ENCODE peak calls at places on chromosomes 4 and X, in seven cellular contexts. One of them, this sample, is unnamed.

GRCh38 chr4:119310826-119311225 is 11.1 kb downstream of the FABP2 start:
- DNase-seq in tibial artery: no peak
- DNase-seq in left ventricle myocardium inferior: no peak
- DNase-seq in CD4-positive, alpha-beta memory T cell: no peak
- DNase-seq in cardiac muscle cell: no peak
- DNase-seq in adrenal gland: no peak
- DNase-seq in heart right ventricle: no peak
- DNase-seq in this sample: no peak

GRCh38 chr4:147833254-147833653 is 101.4 kb downstream of the ARHGAP10 start:
- DNase-seq in tibial artery: no peak
- DNase-seq in left ventricle myocardium inferior: no peak
- DNase-seq in CD4-positive, alpha-beta memory T cell: no peak
- DNase-seq in cardiac muscle cell: no peak
- DNase-seq in adrenal gland: no peak
- DNase-seq in heart right ventricle: no peak
- DNase-seq in this sample: no peak

GRCh38 chr4:128590773-128591172 is 218.7 kb upstream of the JADE1 start:
- DNase-seq in tibial artery: no peak
- DNase-seq in left ventricle myocardium inferior: no peak
- DNase-seq in CD4-positive, alpha-beta memory T cell: no peak
- DNase-seq in cardiac muscle cell: peak
- DNase-seq in adrenal gland: peak
- DNase-seq in heart right ventricle: peak
- DNase-seq in this sample: no peak

GRCh38 chrX:33336783-33337182 is 125.4 kb upstream of the DMD start:
- DNase-seq in tibial artery: peak
- DNase-seq in left ventricle myocardium inferior: no peak
- DNase-seq in CD4-positive, alpha-beta memory T cell: no peak
- DNase-seq in cardiac muscle cell: peak
- DNase-seq in adrenal gland: peak
- DNase-seq in heart right ventricle: no peak
- DNase-seq in this sample: no peak

GRCh38 chr4:76904646-76905190 is 6.8 kb upstream of the SOWAHB start:
- DNase-seq in tibial artery: no peak
- DNase-seq in left ventricle myocardium inferior: no peak
- DNase-seq in CD4-positive, alpha-beta memory T cell: no peak
- DNase-seq in cardiac muscle cell: no peak
- DNase-seq in adrenal gland: no peak
- DNase-seq in heart right ventricle: no peak
- DNase-seq in this sample: no peak

GRCh38 chr4:81314897-81315470 is 100.0 kb upstream of the PRKG2 start:
- DNase-seq in tibial artery: no peak
- DNase-seq in left ventricle myocardium inferior: no peak
- DNase-seq in CD4-positive, alpha-beta memory T cell: no peak
- DNase-seq in cardiac muscle cell: peak
- DNase-seq in adrenal gland: no peak
- DNase-seq in heart right ventricle: no peak
- DNase-seq in this sample: no peak

GRCh38 chrX:149962859-149963757 is 24.8 kb upstream of the EOLA2 start:
- DNase-seq in tibial artery: peak
- DNase-seq in left ventricle myocardium inferior: no peak
- DNase-seq in CD4-positive, alpha-beta memory T cell: peak
- DNase-seq in cardiac muscle cell: peak
- DNase-seq in adrenal gland: peak
- DNase-seq in heart right ventricle: no peak
- DNase-seq in this sample: no peak

GRCh38 chrX:47958943-47959342 is 44.8 kb downstream of the ZNF182 start:
- DNase-seq in tibial artery: no peak
- DNase-seq in left ventricle myocardium inferior: no peak
- DNase-seq in CD4-positive, alpha-beta memory T cell: peak
- DNase-seq in cardiac muscle cell: peak
- DNase-seq in adrenal gland: no peak
- DNase-seq in heart right ventricle: no peak
- DNase-seq in this sample: no peak

GRCh38 chr4:151227731-151228130 is 49.2 kb upstream of the PRSS48 start:
- DNase-seq in tibial artery: peak
- DNase-seq in left ventricle myocardium inferior: peak
- DNase-seq in CD4-positive, alpha-beta memory T cell: no peak
- DNase-seq in cardiac muscle cell: peak
- DNase-seq in adrenal gland: peak
- DNase-seq in heart right ventricle: peak
- DNase-seq in this sample: no peak

GRCh38 chr4:33715996-33716395 is 2528.3 kb downstream of the ARAP2 start:
- DNase-seq in tibial artery: no peak
- DNase-seq in left ventricle myocardium inferior: no peak
- DNase-seq in CD4-positive, alpha-beta memory T cell: no peak
- DNase-seq in cardiac muscle cell: peak
- DNase-seq in adrenal gland: no peak
- DNase-seq in heart right ventricle: no peak
- DNase-seq in this sample: no peak

GRCh38 chrX:47802589-47802988 is 34.1 kb upstream of the ZNF81 start:
- DNase-seq in tibial artery: no peak
- DNase-seq in left ventricle myocardium inferior: no peak
- DNase-seq in CD4-positive, alpha-beta memory T cell: no peak
- DNase-seq in cardiac muscle cell: peak
- DNase-seq in adrenal gland: no peak
- DNase-seq in heart right ventricle: no peak
- DNase-seq in this sample: no peak

GRCh38 chr4:163331629-163332360 is 601 bp downstream of the NPY1R start:
- DNase-seq in tibial artery: no peak
- DNase-seq in left ventricle myocardium inferior: peak
- DNase-seq in CD4-positive, alpha-beta memory T cell: no peak
- DNase-seq in cardiac muscle cell: peak
- DNase-seq in adrenal gland: peak
- DNase-seq in heart right ventricle: peak
- DNase-seq in this sample: peak

GRCh38 chr4:22389240-22389871 is 126.5 kb downstream of the ADGRA3 start:
- DNase-seq in tibial artery: no peak
- DNase-seq in left ventricle myocardium inferior: no peak
- DNase-seq in CD4-positive, alpha-beta memory T cell: peak
- DNase-seq in cardiac muscle cell: peak
- DNase-seq in adrenal gland: peak
- DNase-seq in heart right ventricle: no peak
- DNase-seq in this sample: no peak

GRCh38 chr4:26789208-26789607 is 71.4 kb upstream of the STIM2 start:
- DNase-seq in tibial artery: no peak
- DNase-seq in left ventricle myocardium inferior: no peak
- DNase-seq in CD4-positive, alpha-beta memory T cell: no peak
- DNase-seq in cardiac muscle cell: no peak
- DNase-seq in adrenal gland: no peak
- DNase-seq in heart right ventricle: no peak
- DNase-seq in this sample: no peak

DNA sequence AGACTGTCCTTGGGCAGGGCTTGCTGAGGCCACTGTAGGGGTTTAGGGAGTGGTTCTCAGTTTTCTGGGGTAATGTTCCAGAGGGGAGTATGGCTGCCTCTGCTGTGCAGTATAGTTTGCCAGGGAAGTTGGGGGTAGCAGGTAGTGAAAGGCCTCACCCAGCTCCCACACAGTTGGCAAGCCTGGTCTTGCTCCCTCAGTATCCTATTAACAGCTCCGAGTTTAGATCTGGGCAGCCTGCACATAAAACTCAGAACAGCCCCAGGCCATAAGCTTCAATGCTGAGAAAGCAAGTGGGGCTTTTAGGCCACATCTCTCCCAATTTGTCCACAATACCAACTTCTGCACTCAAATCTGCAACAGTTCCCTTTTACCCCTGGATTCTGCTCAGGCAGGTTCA is 205.2 kb downstream of the GALNTL6 start:
- DNase-seq in tibial artery: no peak
- DNase-seq in left ventricle myocardium inferior: no peak
- DNase-seq in CD4-positive, alpha-beta memory T cell: no peak
- DNase-seq in cardiac muscle cell: no peak
- DNase-seq in adrenal gland: no peak
- DNase-seq in heart right ventricle: no peak
- DNase-seq in this sample: no peak
- H3K4me3 ChIP-seq in tibial artery: no peak
- H3K4me3 ChIP-seq in left ventricle myocardium inferior: no peak
- H3K4me3 ChIP-seq in CD4-positive, alpha-beta memory T cell: no peak
- H3K4me3 ChIP-seq in cardiac muscle cell: no peak
- H3K4me3 ChIP-seq in adrenal gland: no peak
- H3K4me3 ChIP-seq in heart right ventricle: no peak
- H3K4me3 ChIP-seq in this sample: no peak

GRCh38 chr4:15938640-15939039 is at the start of gene FGFBP1:
- DNase-seq in tibial artery: no peak
- DNase-seq in left ventricle myocardium inferior: no peak
- DNase-seq in CD4-positive, alpha-beta memory T cell: no peak
- DNase-seq in cardiac muscle cell: no peak
- DNase-seq in adrenal gland: no peak
- DNase-seq in heart right ventricle: no peak
- DNase-seq in this sample: no peak

GRCh38 chr4:15934259-15934658 is 4.3 kb downstream of the FGFBP1 start:
- DNase-seq in tibial artery: no peak
- DNase-seq in left ventricle myocardium inferior: no peak
- DNase-seq in CD4-positive, alpha-beta memory T cell: no peak
- DNase-seq in cardiac muscle cell: no peak
- DNase-seq in adrenal gland: no peak
- DNase-seq in heart right ventricle: no peak
- DNase-seq in this sample: no peak

GRCh38 chr4:15935504-15936392 is 2.8 kb downstream of the FGFBP1 start:
- DNase-seq in tibial artery: no peak
- DNase-seq in left ventricle myocardium inferior: no peak
- DNase-seq in CD4-positive, alpha-beta memory T cell: no peak
- DNase-seq in cardiac muscle cell: peak
- DNase-seq in adrenal gland: no peak
- DNase-seq in heart right ventricle: no peak
- DNase-seq in this sample: no peak

GRCh38 chr4:15938182-15938581 is 358 bp downstream of the FGFBP1 start:
- DNase-seq in tibial artery: no peak
- DNase-seq in left ventricle myocardium inferior: no peak
- DNase-seq in CD4-positive, alpha-beta memory T cell: no peak
- DNase-seq in cardiac muscle cell: no peak
- DNase-seq in adrenal gland: no peak
- DNase-seq in heart right ventricle: no peak
- DNase-seq in this sample: no peak

GRCh38 chr4:15936495-15936894 is 2.0 kb downstream of the FGFBP1 start:
- DNase-seq in tibial artery: no peak
- DNase-seq in left ventricle myocardium inferior: no peak
- DNase-seq in CD4-positive, alpha-beta memory T cell: no peak
- DNase-seq in cardiac muscle cell: no peak
- DNase-seq in adrenal gland: no peak
- DNase-seq in heart right ventricle: no peak
- DNase-seq in this sample: no peak
- H3K4me3 ChIP-seq in tibial artery: no peak
- H3K4me3 ChIP-seq in left ventricle myocardium inferior: no peak
- H3K4me3 ChIP-seq in CD4-positive, alpha-beta memory T cell: no peak
- H3K4me3 ChIP-seq in cardiac muscle cell: no peak
- H3K4me3 ChIP-seq in adrenal gland: no peak
- H3K4me3 ChIP-seq in heart right ventricle: no peak
- H3K4me3 ChIP-seq in this sample: no peak

DNA sequence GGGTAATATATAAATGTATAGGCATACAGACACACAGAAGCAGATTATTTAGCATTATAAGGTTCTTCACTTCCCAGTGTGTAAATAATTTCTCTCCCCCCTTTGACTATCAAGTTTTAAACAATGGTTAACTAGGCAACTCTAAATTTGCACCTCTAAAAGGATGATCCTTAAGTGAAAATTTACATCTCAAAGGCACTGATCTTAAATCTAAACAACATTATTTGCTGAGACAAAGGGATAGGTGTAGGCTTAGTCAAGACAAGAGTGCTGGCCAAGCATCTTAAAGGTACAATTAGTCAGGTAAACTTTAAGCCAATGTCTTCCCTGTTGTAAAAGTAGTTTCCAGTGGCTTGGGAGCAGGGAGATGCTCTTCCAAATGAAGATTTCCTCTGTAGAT is 33.0 kb downstream of the NLRP2B start:
- DNase-seq in tibial artery: no peak
- DNase-seq in left ventricle myocardium inferior: no peak
- DNase-seq in CD4-positive, alpha-beta memory T cell: no peak
- DNase-seq in cardiac muscle cell: no peak
- DNase-seq in adrenal gland: no peak
- DNase-seq in heart right ventricle: no peak
- DNase-seq in this sample: no peak
- H3K4me3 ChIP-seq in tibial artery: no peak
- H3K4me3 ChIP-seq in left ventricle myocardium inferior: no peak
- H3K4me3 ChIP-seq in CD4-positive, alpha-beta memory T cell: no peak
- H3K4me3 ChIP-seq in cardiac muscle cell: no peak
- H3K4me3 ChIP-seq in adrenal gland: no peak
- H3K4me3 ChIP-seq in heart right ventricle: no peak
- H3K4me3 ChIP-seq in this sample: no peak

GRCh38 chrX:134460861-134461218 is 875 bp downstream of the HPRT1 start:
- DNase-seq in tibial artery: no peak
- DNase-seq in left ventricle myocardium inferior: no peak
- DNase-seq in CD4-positive, alpha-beta memory T cell: no peak
- DNase-seq in cardiac muscle cell: peak
- DNase-seq in adrenal gland: no peak
- DNase-seq in heart right ventricle: no peak
- DNase-seq in this sample: no peak
- H3K4me3 ChIP-seq in tibial artery: peak
- H3K4me3 ChIP-seq in left ventricle myocardium inferior: peak
- H3K4me3 ChIP-seq in CD4-positive, alpha-beta memory T cell: no peak
- H3K4me3 ChIP-seq in cardiac muscle cell: peak
- H3K4me3 ChIP-seq in adrenal gland: peak
- H3K4me3 ChIP-seq in heart right ventricle: peak
- H3K4me3 ChIP-seq in this sample: peak

GRCh38 chr4:24137963-24138601 is 248.2 kb upstream of the PPARGC1A start:
- DNase-seq in tibial artery: no peak
- DNase-seq in left ventricle myocardium inferior: no peak
- DNase-seq in CD4-positive, alpha-beta memory T cell: no peak
- DNase-seq in cardiac muscle cell: no peak
- DNase-seq in adrenal gland: no peak
- DNase-seq in heart right ventricle: no peak
- DNase-seq in this sample: no peak

GRCh38 chr4:24143741-24144140 is 253.9 kb upstream of the PPARGC1A start:
- DNase-seq in tibial artery: no peak
- DNase-seq in left ventricle myocardium inferior: no peak
- DNase-seq in CD4-positive, alpha-beta memory T cell: no peak
- DNase-seq in cardiac muscle cell: no peak
- DNase-seq in adrenal gland: no peak
- DNase-seq in heart right ventricle: no peak
- DNase-seq in this sample: no peak

GRCh38 chr4:24141836-24142235 is 252.0 kb upstream of the PPARGC1A start:
- DNase-seq in tibial artery: no peak
- DNase-seq in left ventricle myocardium inferior: no peak
- DNase-seq in CD4-positive, alpha-beta memory T cell: no peak
- DNase-seq in cardiac muscle cell: no peak
- DNase-seq in adrenal gland: no peak
- DNase-seq in heart right ventricle: no peak
- DNase-seq in this sample: no peak

GRCh38 chr4:24137596-24137962 is 247.7 kb upstream of the PPARGC1A start:
- DNase-seq in tibial artery: no peak
- DNase-seq in left ventricle myocardium inferior: no peak
- DNase-seq in CD4-positive, alpha-beta memory T cell: no peak
- DNase-seq in cardiac muscle cell: no peak
- DNase-seq in adrenal gland: no peak
- DNase-seq in heart right ventricle: no peak
- DNase-seq in this sample: no peak

GRCh38 chr4:24140892-24141291 is 251.0 kb upstream of the PPARGC1A start:
- DNase-seq in tibial artery: no peak
- DNase-seq in left ventricle myocardium inferior: no peak
- DNase-seq in CD4-positive, alpha-beta memory T cell: no peak
- DNase-seq in cardiac muscle cell: no peak
- DNase-seq in adrenal gland: no peak
- DNase-seq in heart right ventricle: no peak
- DNase-seq in this sample: no peak
- H3K4me3 ChIP-seq in tibial artery: no peak
- H3K4me3 ChIP-seq in left ventricle myocardium inferior: no peak
- H3K4me3 ChIP-seq in CD4-positive, alpha-beta memory T cell: no peak
- H3K4me3 ChIP-seq in cardiac muscle cell: no peak
- H3K4me3 ChIP-seq in adrenal gland: no peak
- H3K4me3 ChIP-seq in heart right ventricle: no peak
- H3K4me3 ChIP-seq in this sample: no peak